ENCODE peak calls at places on chromosomes 12 and 14, in six cellular contexts. One of them, this sample, is unnamed.

GRCh38 chr12:61011767-61012423 is 1248.3 kb upstream of the USP15 start:
- DNase-seq in CD4-positive, alpha-beta T cell: no peak
- DNase-seq in fibroblast of lung: no peak
- DNase-seq in fibroblast of the aortic adventitia: no peak
- DNase-seq in PC-3: no peak
- DNase-seq in body of pancreas: no peak
- DNase-seq in this sample: no peak

GRCh38 chr12:66409195-66409871 is 107.0 kb downstream of the HELB start:
- DNase-seq in CD4-positive, alpha-beta T cell: no peak
- DNase-seq in fibroblast of lung: peak
- DNase-seq in fibroblast of the aortic adventitia: peak
- DNase-seq in PC-3: peak
- DNase-seq in body of pancreas: no peak
- DNase-seq in this sample: no peak

GRCh38 chr14:95485222-95485819 is 31.1 kb downstream of the SYNE3 start:
- DNase-seq in CD4-positive, alpha-beta T cell: no peak
- DNase-seq in fibroblast of lung: no peak
- DNase-seq in fibroblast of the aortic adventitia: no peak
- DNase-seq in PC-3: no peak
- DNase-seq in body of pancreas: no peak
- DNase-seq in this sample: no peak

GRCh38 chr12:130031571-130032189 is 127.9 kb upstream of the TMEM132D start:
- DNase-seq in CD4-positive, alpha-beta T cell: peak
- DNase-seq in fibroblast of lung: no peak
- DNase-seq in fibroblast of the aortic adventitia: no peak
- DNase-seq in PC-3: peak
- DNase-seq in body of pancreas: peak
- DNase-seq in this sample: peak

GRCh38 chr12:27434673-27435565 is 11.6 kb upstream of the SMCO2 start:
- DNase-seq in CD4-positive, alpha-beta T cell: no peak
- DNase-seq in fibroblast of lung: no peak
- DNase-seq in fibroblast of the aortic adventitia: peak
- DNase-seq in PC-3: peak
- DNase-seq in body of pancreas: peak
- DNase-seq in this sample: no peak

GRCh38 chr12:15689751-15690191 is 99.4 kb downstream of the EPS8 start:
- DNase-seq in CD4-positive, alpha-beta T cell: no peak
- DNase-seq in fibroblast of lung: no peak
- DNase-seq in fibroblast of the aortic adventitia: no peak
- DNase-seq in PC-3: peak
- DNase-seq in body of pancreas: no peak
- DNase-seq in this sample: no peak

GRCh38 chr12:77995436-77996167 is 164.9 kb downstream of the NAV3 start:
- DNase-seq in CD4-positive, alpha-beta T cell: no peak
- DNase-seq in fibroblast of lung: peak
- DNase-seq in fibroblast of the aortic adventitia: peak
- DNase-seq in PC-3: peak
- DNase-seq in body of pancreas: no peak
- DNase-seq in this sample: no peak

GRCh38 chr12:93939641-93940040 is 208.7 kb upstream of the PLXNC1 start:
- DNase-seq in CD4-positive, alpha-beta T cell: no peak
- DNase-seq in fibroblast of lung: no peak
- DNase-seq in fibroblast of the aortic adventitia: peak
- DNase-seq in PC-3: no peak
- DNase-seq in body of pancreas: no peak
- DNase-seq in this sample: no peak

GRCh38 chr12:68933564-68933893 is 558 bp upstream of the CPM start:
- DNase-seq in CD4-positive, alpha-beta T cell: no peak
- DNase-seq in fibroblast of lung: no peak
- DNase-seq in fibroblast of the aortic adventitia: no peak
- DNase-seq in PC-3: no peak
- DNase-seq in body of pancreas: no peak
- DNase-seq in this sample: no peak

GRCh38 chr12:32995623-32996022 is 99.0 kb upstream of the PKP2 start:
- DNase-seq in CD4-positive, alpha-beta T cell: no peak
- DNase-seq in fibroblast of lung: no peak
- DNase-seq in fibroblast of the aortic adventitia: no peak
- DNase-seq in PC-3: peak
- DNase-seq in body of pancreas: no peak
- DNase-seq in this sample: no peak

GRCh38 chr12:2215709-2216560 is 163.1 kb downstream of the CACNA1C start:
- DNase-seq in CD4-positive, alpha-beta T cell: no peak
- DNase-seq in fibroblast of lung: peak
- DNase-seq in fibroblast of the aortic adventitia: peak
- DNase-seq in PC-3: no peak
- DNase-seq in body of pancreas: no peak
- DNase-seq in this sample: no peak

GRCh38 chr12:3972576-3972975 is 99.4 kb upstream of the PARP11 start:
- DNase-seq in CD4-positive, alpha-beta T cell: no peak
- DNase-seq in fibroblast of lung: no peak
- DNase-seq in fibroblast of the aortic adventitia: no peak
- DNase-seq in PC-3: no peak
- DNase-seq in body of pancreas: no peak
- DNase-seq in this sample: no peak

GRCh38 chr14:64137657-64138290 is 156.4 kb downstream of the ESR2 start:
- DNase-seq in CD4-positive, alpha-beta T cell: no peak
- DNase-seq in fibroblast of lung: no peak
- DNase-seq in fibroblast of the aortic adventitia: peak
- DNase-seq in PC-3: peak
- DNase-seq in body of pancreas: peak
- DNase-seq in this sample: no peak
- TF ChIP-seq CTCF in CD4-positive, alpha-beta T cell: no peak
- TF ChIP-seq CTCF in fibroblast of lung: peak
- TF ChIP-seq CTCF in fibroblast of the aortic adventitia: no peak
- TF ChIP-seq CTCF in PC-3: peak
- TF ChIP-seq CTCF in body of pancreas: peak
- TF ChIP-seq CTCF in this sample: no peak

DNA sequence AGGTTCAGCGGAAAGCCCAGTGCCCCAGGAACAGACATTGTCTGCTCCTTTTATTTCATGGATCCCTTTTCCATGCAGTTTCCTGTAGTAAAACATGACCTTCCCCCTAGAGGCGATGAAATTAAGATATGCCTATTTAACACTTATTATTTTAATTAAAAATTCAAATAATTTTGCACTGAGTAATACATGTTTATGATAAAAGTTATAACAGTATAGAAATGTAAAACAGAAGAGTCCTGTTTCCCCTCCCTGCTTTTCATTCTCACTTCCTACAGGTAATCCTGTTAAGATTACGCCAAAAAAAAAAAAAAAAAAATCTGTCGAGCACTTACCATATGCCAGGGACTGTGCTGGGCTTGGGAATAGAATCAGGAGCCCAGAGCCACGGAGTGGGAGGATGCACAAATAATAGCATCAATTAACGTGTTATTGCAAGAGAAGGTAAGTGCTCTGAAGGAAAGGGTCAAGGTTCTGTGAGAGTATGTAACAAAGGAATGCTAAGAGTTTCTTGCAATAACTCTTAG is 830 bp upstream of the LPCAT3 start:
- DNase-seq in CD4-positive, alpha-beta T cell: no peak
- DNase-seq in fibroblast of lung: peak
- DNase-seq in fibroblast of the aortic adventitia: peak
- DNase-seq in PC-3: no peak
- DNase-seq in body of pancreas: no peak
- DNase-seq in this sample: no peak
- TF ChIP-seq CTCF in CD4-positive, alpha-beta T cell: peak
- TF ChIP-seq CTCF in fibroblast of lung: no peak
- TF ChIP-seq CTCF in fibroblast of the aortic adventitia: no peak
- TF ChIP-seq CTCF in PC-3: no peak
- TF ChIP-seq CTCF in body of pancreas: no peak
- TF ChIP-seq CTCF in this sample: no peak

DNA sequence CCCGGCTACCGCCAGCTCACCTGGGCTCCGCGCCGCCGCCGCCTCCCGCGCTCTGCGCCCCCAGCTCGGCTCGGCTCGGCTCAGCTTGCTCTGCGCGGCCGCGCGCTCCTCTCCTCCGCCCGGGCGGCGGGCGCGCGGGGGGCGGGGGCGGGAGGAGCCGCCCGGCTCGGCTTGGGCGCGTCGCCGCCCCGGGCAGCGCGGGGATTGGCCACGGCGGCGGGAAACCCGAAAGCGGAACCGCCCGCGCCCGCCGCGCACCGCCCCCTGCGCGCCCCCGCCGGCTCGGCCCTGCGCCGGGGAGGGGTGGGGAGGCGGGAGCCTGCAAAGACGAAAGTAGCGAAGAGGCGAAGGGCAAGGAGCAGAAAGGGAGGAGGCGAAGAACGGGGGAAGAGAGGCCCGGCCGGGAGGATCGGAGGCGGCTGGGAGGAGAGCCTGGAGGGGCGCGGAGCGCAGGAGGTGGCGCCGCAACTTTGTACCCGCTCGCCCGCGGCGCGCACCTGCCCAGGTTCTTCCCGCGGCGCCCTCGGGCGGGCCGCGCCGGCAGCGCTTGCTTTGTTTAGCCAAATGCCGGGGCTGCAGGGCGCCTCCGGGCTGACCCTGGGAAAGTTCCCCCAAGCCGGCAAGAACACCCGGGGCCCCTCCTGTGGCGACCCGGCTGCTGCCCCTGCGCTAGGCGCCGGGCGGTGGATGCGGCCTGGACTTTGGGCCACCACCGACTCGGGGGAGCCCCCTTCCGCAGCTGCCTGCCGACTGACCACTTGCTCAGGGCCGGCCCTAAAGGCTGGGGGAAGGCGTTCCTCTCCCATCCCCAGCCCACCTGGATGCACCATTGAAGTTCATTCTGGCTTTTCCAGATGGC is at the start of gene CAMKK2:
- DNase-seq in CD4-positive, alpha-beta T cell: peak
- DNase-seq in fibroblast of lung: peak
- DNase-seq in fibroblast of the aortic adventitia: peak
- DNase-seq in PC-3: peak
- DNase-seq in body of pancreas: peak
- DNase-seq in this sample: peak
- TF ChIP-seq CTCF in CD4-positive, alpha-beta T cell: peak
- TF ChIP-seq CTCF in fibroblast of lung: no peak
- TF ChIP-seq CTCF in fibroblast of the aortic adventitia: peak
- TF ChIP-seq CTCF in PC-3: peak
- TF ChIP-seq CTCF in body of pancreas: no peak
- TF ChIP-seq CTCF in this sample: peak

GRCh38 chr12:114701104-114701414 is 17.1 kb upstream of the TBX3 start:
- DNase-seq in CD4-positive, alpha-beta T cell: no peak
- DNase-seq in fibroblast of lung: no peak
- DNase-seq in fibroblast of the aortic adventitia: no peak
- DNase-seq in PC-3: no peak
- DNase-seq in body of pancreas: no peak
- DNase-seq in this sample: no peak

GRCh38 chr12:114702462-114702861 is 18.5 kb upstream of the TBX3 start:
- DNase-seq in CD4-positive, alpha-beta T cell: no peak
- DNase-seq in fibroblast of lung: no peak
- DNase-seq in fibroblast of the aortic adventitia: no peak
- DNase-seq in PC-3: no peak
- DNase-seq in body of pancreas: no peak
- DNase-seq in this sample: no peak

GRCh38 chr12:114700392-114701103 is 16.6 kb upstream of the TBX3 start:
- DNase-seq in CD4-positive, alpha-beta T cell: no peak
- DNase-seq in fibroblast of lung: no peak
- DNase-seq in fibroblast of the aortic adventitia: no peak
- DNase-seq in PC-3: no peak
- DNase-seq in body of pancreas: no peak
- DNase-seq in this sample: no peak

GRCh38 chr12:114701553-114701952 is 17.6 kb upstream of the TBX3 start:
- DNase-seq in CD4-positive, alpha-beta T cell: no peak
- DNase-seq in fibroblast of lung: no peak
- DNase-seq in fibroblast of the aortic adventitia: no peak
- DNase-seq in PC-3: no peak
- DNase-seq in body of pancreas: no peak
- DNase-seq in this sample: no peak

GRCh38 chr12:114703060-114703493 is 19.1 kb upstream of the TBX3 start:
- DNase-seq in CD4-positive, alpha-beta T cell: no peak
- DNase-seq in fibroblast of lung: no peak
- DNase-seq in fibroblast of the aortic adventitia: no peak
- DNase-seq in PC-3: no peak
- DNase-seq in body of pancreas: no peak
- DNase-seq in this sample: no peak
- TF ChIP-seq CTCF in CD4-positive, alpha-beta T cell: no peak
- TF ChIP-seq CTCF in fibroblast of lung: no peak
- TF ChIP-seq CTCF in fibroblast of the aortic adventitia: no peak
- TF ChIP-seq CTCF in PC-3: no peak
- TF ChIP-seq CTCF in body of pancreas: no peak
- TF ChIP-seq CTCF in this sample: no peak

DNA sequence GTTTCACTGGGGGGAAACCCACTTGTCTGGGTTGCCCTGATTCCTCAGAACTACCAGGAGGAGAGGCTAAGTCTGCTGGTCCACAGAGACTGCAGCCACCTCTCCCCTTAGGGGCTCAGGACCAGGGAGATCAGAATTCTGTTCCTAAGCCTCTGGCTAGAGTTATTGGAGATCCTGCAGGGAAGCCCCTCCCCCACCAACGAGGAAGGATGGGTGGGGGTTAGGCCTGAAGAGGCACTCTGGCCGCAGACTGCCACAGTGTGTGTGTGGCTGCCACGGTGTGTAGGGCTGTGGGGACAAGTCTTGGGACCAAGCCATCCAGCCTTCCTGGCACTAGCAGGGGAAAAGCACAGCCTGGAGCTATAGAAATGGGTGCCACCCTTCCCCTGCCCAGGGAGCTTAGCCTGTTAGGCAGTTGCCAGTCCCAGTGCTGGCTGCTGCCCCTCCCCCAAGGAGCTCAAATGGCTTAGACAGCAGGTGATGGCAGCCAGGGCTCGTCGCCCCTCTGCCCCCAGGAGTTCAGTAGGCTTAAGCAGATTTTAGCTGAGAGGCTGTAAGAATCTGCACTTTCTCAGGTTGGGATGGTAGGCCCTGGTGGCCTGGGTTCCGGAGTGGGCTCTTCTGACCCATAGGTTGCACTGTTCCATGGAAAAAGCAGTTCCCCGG is 107.7 kb downstream of the ERGIC2 start:
- DNase-seq in CD4-positive, alpha-beta T cell: no peak
- DNase-seq in fibroblast of lung: no peak
- DNase-seq in fibroblast of the aortic adventitia: no peak
- DNase-seq in PC-3: no peak
- DNase-seq in body of pancreas: no peak
- DNase-seq in this sample: no peak
- TF ChIP-seq CTCF in CD4-positive, alpha-beta T cell: no peak
- TF ChIP-seq CTCF in fibroblast of lung: no peak
- TF ChIP-seq CTCF in fibroblast of the aortic adventitia: no peak
- TF ChIP-seq CTCF in PC-3: no peak
- TF ChIP-seq CTCF in body of pancreas: no peak
- TF ChIP-seq CTCF in this sample: no peak

This sample was measured in progenitor cell of endocrine pancreas.